ENCODE peak calls at places on chromosomes 12 and 14, in four cellular contexts. B is RWPE1, M is upper lobe of right lung, I is esophagus squamous epithelium. F is an unnamed sample.

GRCh38 chr12:119204137-119204536 is 25.4 kb downstream of the HSPB8 start:
- DNase-seq in B (no peak), M (no peak), I (no peak), F (no peak)

GRCh38 chr12:51246254-51246853 is 7.7 kb downstream of the DAZAP2 start:
- DNase-seq in B (no peak), M (no peak), I (no peak), F (no peak)

GRCh38 chr12:48000878-48001321 is 3.4 kb downstream of the COL2A1 start:
- DNase-seq in B (peak; percentile 91), M (no peak), I (no peak), F (no peak)

GRCh38 chr14:101132051-101132541 is 228.6 kb upstream of the RTL1 start:
- DNase-seq in B (no peak), M (no peak), I (no peak), F (no peak)

GRCh38 chr12:121626853-121627623 is 708 bp downstream of the ORAI1 start:
- DNase-seq in B (peak; percentile 54), M (peak; percentile 86), I (no peak), F (no peak)

GRCh38 chr12:124098887-124099286 is 125.9 kb downstream of the ZNF664 start:
- DNase-seq in B (no peak), M (no peak), I (no peak), F (no peak)

GRCh38 chr14:103334644-103335603 is 887 bp downstream of the EIF5 start:
- DNase-seq in B (peak; percentile 70), M (peak; percentile 91), I (peak; percentile 27), F (no peak)

GRCh38 chr12:116426391-116427136 is 132.6 kb upstream of the MAP1LC3B2 start:
- DNase-seq in B (peak; percentile 93), M (no peak), I (no peak), F (no peak)

GRCh38 chr12:122947352-122947792 is 18.9 kb downstream of the ABCB9 start:
- DNase-seq in B (no peak), M (peak; percentile 79), I (no peak), F (no peak)

GRCh38 chr14:98233656-98234055 is 1038.3 kb downstream of the BCL11B start:
- DNase-seq in B (no peak), M (no peak), I (no peak), F (no peak)

GRCh38 chr14:76289276-76289675 is 86.7 kb upstream of the ESRRB start:
- DNase-seq in B (no peak), M (no peak), I (no peak), F (no peak)

GRCh38 chr14:104389326-104390220 is 190.0 kb upstream of the C14orf180 start:
- DNase-seq in B (no peak), M (peak; percentile 53), I (no peak), F (no peak)

DNA sequence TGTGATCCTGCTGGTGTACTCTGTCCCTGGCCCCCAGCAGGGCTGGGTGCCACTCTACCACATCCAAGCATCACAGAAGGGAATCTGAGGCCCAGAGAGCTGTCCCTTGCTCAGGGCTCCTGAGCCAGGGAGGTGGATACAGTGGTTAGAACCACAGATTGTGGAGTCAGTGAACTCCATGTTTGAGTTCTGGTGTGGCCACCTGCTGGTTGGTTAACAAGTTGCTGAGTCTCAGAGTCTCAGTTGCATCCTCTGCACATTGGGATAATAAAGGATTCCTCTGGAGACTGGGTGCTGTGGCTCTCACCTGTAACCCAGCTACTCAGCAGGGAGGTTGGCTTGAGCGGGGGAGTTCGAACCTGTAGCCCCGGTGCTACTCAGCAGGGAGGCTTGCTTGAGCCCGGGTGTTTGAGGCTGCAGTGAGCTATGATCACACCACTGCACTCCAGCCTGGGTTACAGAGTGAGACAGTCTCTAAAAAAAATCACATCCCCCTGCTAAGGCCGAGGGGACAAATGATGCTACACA is 39.4 kb downstream of the MVK start:
- DNase-seq in B (no peak), M (no peak), I (no peak), F (no peak)
- TF ChIP-seq CTCF in B (no peak), M (peak; percentile 7), I (no peak), F (peak; percentile 14)

GRCh38 chr14:63633801-63634200 is 7.9 kb downstream of the WDR89 start:
- DNase-seq in B (no peak), M (no peak), I (no peak), F (no peak)

DNA sequence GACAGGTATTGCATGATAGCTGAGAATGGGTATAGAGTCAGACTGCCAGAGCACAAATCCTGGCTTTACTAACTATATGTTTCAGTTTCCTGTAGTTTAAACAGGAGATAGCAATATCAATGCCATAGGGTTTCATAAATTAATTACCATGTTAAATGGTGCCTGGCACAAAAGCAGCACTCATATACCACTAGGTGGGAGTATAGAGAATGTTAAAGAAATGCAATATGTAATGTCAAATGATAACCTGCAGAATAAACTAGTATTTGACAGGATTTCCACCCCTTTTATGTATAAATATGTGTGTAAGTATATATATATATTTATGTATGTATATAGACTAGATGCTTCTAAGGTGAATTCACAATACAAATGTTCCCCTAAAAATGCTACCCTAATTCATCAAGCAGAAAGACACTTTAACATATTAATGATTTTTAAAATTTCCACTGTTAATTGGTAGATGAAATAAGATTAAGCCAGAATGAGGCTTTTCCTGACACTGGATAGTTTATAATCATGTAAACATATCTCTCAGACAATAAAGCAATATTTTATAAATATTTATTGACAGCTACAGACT is 8.6 kb downstream of the WDR89 start:
- DNase-seq in B (peak; percentile 28), M (no peak), I (no peak), F (no peak)
- TF ChIP-seq CTCF in B (peak; percentile 48), M (peak; percentile 59), I (peak; percentile 24), F (peak; percentile 53)

GRCh38 chr12:83261998-83262397 is 575.3 kb downstream of the TMTC2 start:
- DNase-seq in B (no peak), M (no peak), I (no peak), F (no peak)
- TF ChIP-seq CTCF in B (no peak), M (no peak), I (no peak), F (no peak)

GRCh38 chr14:106662947-106663346 is 1136.6 kb downstream of the TMEM121 start:
- DNase-seq in B (no peak), M (no peak), I (no peak), F (no peak)

GRCh38 chr14:106652494-106652893 is 1126.1 kb downstream of the TMEM121 start:
- DNase-seq in B (peak; percentile 48), M (no peak), I (no peak), F (no peak)

GRCh38 chr14:106657460-106657859 is 1131.1 kb downstream of the TMEM121 start:
- DNase-seq in B (no peak), M (no peak), I (no peak), F (no peak)
- TF ChIP-seq CTCF in B (no peak), M (peak; percentile 20), I (no peak), F (peak; percentile 15)